ENCODE peak calls at places on chromosomes 2 and 18, in six cellular contexts. G is lower lobe of right lung, D is Panc1, H is heart left ventricle, Q is IMR-90, W is upper lobe of right lung. L is an unnamed sample. For H3K4me1, the result is how much of the 10 kb centered on the place peaks cover.

GRCh38 chr2:190562121-190562520 is 27.6 kb upstream of the NEMP2 start:
- DNase-seq in G (no peak), D (no peak), W (no peak), Q (no peak), H (no peak), L (no peak)

GRCh38 chr18:26133652-26134051 is at the start of gene PSMA8:
- DNase-seq in Q (no peak), H (peak), D (no peak), W (peak), G (no peak), L (no peak)

GRCh38 chr2:43507137-43507536 is 88.7 kb downstream of the THADA start:
- DNase-seq in G (no peak), Q (no peak), W (no peak), H (no peak), D (no peak), L (no peak)

GRCh38 chr2:157627594-157628281 is 926 bp downstream of the ACVR1C start:
- DNase-seq in H (no peak), D (no peak), Q (peak), G (peak), W (no peak), L (no peak)

GRCh38 chr2:70921839-70922590 is 13.7 kb upstream of the ATP6V1B1 start:
- DNase-seq in D (no peak), H (no peak), Q (peak), G (no peak), W (no peak), L (no peak)

GRCh38 chr2:225122007-225122406 is 79.7 kb upstream of the DOCK10 start:
- DNase-seq in H (no peak), G (no peak), D (no peak), Q (no peak), W (no peak), L (no peak)

GRCh38 chr2:231483398-231484329 is 19.4 kb upstream of the NCL start:
- DNase-seq in G (peak), W (peak), Q (no peak), D (no peak), H (peak), L (peak)

GRCh38 chr2:207143474-207144190 is 22.1 kb downstream of the KLF7 start:
- DNase-seq in H (peak), W (peak), Q (no peak), D (no peak), G (peak), L (peak)

GRCh38 chr2:105814291-105814940 is 69.7 kb downstream of the NCK2 start:
- DNase-seq in G (no peak), W (no peak), H (no peak), Q (no peak), D (no peak), L (no peak)

GRCh38 chr2:38473333-38474005 is 96.4 kb upstream of the ATL2 start:
- DNase-seq in H (no peak), W (no peak), D (no peak), G (no peak), Q (no peak), L (no peak)

GRCh38 chr2:203579131-203579643 is 44.1 kb upstream of the RAPH1 start:
- DNase-seq in G (peak), H (no peak), D (no peak), Q (peak), W (no peak), L (no peak)

DNA sequence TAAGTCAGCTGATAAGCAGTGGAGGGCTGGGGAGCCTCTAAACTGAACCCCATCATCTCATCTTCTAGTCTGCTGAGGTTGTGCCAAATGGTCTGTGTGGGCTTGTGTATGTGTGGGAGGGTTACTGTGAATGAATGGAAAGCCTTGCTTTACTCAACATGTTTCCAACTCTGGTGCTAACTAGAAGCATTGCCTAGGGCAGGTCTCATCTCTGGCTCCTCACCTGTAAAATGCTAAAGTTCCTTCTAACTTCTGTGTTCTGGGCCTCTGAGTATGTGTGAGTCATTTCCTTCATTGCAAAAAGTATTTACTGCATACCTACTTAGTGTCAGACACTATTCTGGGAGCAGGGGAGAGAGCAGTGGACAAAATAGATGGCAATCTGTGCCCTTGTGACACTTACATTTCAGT is 1.3 kb downstream of the LIPG start:
- DNase-seq in G (no peak), H (no peak), Q (no peak), D (no peak), W (no peak), L (no peak)
- H3K4me3 ChIP-seq in G (peak), H (no peak), Q (no peak), D (peak), W (peak), L (peak)

GRCh38 chr2:64636105-64636873 is 17.4 kb downstream of the SERTAD2 start:
- DNase-seq in G (no peak), H (no peak), Q (no peak), D (no peak), W (no peak), L (no peak)
- H3K4me1 ChIP-seq in G (half or more), H (under half), Q (under half), D (under half), W (under half), L (under half)

GRCh38 chr2:162798407-162798806 is 40.2 kb downstream of the KCNH7 start:
- DNase-seq in D (no peak), Q (no peak), G (no peak), W (no peak), H (no peak), L (no peak)

DNA sequence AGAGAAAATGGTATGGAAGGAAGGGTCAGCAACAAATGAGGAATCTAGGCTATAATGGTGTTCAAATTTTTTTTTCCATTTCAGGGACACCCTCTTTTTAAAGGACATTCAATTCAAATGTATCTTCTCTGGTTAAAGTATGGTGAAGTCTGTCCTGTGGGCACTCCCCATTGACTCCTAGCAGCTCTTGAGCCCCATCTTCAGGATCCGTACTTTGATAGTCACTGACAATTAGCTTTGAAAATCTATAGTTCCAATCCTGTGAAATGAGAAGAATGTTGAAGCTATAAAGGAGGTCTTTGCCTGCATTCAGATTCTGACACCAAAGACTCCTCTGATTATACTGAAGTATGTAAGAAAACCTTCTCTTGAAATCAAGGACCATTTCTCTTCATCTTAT is 43.3 kb downstream of the KCNH7 start:
- DNase-seq in Q (no peak), H (no peak), G (no peak), W (no peak), D (no peak), L (no peak)
- TF ChIP-seq CTCF in Q (no peak), H (no peak), G (no peak), W (no peak), D (no peak), L (no peak)

DNA sequence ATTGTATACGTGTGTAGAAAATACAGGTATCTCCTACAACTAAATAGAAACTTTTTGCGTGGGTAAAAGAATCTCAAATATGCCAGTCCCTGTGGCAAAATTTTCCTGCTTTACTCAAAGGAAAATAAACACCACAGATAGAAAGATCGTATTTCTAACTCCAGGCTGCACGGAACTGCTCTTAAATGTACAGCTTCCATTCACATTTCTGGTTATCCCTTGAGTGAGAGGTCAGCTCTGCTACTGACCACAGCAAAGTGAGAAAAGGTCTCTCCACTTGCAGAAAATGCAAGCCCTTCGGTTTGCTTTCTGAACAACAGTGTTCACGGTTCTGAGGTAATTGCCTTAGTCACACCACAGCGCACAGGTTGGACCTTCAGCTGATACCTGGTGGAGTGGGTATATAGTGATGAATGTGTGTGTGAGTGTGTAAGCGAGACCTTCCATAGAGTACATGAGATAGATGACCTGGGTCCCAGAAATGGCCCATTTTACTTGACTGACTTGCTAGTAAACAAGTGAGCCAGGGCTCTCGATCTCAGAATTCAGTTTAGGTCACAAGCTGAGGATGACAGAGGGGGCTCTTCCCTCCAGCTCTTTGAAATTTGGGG is 52.1 kb downstream of the ALPK2 start:
- DNase-seq in D (no peak), G (no peak), H (no peak), W (no peak), Q (peak), L (no peak)
- H3K4me3 ChIP-seq in D (peak), G (no peak), H (no peak), W (no peak), Q (peak), L (peak)

GRCh38 chr2:173357351-173357750 is 2.7 kb downstream of the CDCA7 start:
- DNase-seq in G (no peak), W (no peak), Q (no peak), D (no peak), H (no peak), L (no peak)
- H3K4me1 ChIP-seq in G (under half), W (under half), Q (under half), D (under half), H (under half), L (under half)

DNA sequence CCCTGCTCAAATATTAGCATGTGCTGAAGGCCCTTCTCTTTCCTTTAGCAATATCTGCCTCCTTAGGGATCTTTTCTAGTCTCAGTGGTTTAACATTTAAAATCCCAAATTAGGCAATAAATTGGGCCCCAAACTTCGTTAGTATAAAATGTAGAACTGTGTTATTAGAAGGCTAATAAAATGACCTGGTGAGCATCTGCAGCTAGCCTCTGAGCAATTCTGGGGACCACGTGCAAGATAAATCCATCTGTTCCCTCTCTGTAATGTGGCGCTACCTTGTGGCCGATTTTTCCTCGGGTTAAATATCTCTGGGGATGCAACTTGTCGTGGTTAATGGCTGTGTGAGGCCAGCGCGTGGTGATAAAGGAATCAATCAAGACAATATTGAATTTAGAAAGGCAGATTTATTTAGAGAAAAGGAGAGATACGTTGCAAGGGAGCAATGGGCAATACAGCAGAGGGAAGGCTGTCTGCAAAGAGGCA is 18.7 kb upstream of the IL36G start:
- DNase-seq in W (no peak), Q (no peak), G (no peak), D (no peak), H (no peak), L (no peak)
- TF ChIP-seq CTCF in W (no peak), Q (no peak), G (no peak), D (peak), H (no peak), L (no peak)

DNA sequence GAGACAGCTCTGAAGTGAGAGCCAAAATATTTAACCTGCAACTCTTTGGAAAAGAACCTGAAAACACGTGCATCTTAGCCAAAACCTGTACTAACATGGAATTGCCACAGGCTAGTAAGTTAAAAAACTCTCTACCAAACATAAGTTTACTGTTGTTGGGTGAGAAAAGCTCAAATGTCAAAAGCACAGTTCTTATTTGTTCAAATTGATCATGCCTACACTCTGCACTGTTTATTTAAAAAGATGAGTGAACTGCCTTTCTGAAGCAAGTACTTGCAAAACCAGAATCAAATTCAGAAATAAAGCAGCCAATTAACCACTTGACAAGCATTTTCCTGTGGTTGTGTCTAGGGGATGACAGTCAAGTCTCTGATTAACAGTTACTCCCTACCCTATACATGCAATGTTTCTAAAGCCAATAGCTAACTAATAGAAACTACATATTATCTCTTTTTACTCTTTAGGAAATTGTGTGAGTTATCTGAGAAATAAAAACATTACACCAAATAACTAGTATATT is 5.6 kb downstream of the IKZF2 start:
- DNase-seq in H (no peak), Q (no peak), D (no peak), W (no peak), G (no peak), L (no peak)
- H3K4me3 ChIP-seq in H (no peak), Q (no peak), D (no peak), W (no peak), G (no peak), L (peak)

DNA sequence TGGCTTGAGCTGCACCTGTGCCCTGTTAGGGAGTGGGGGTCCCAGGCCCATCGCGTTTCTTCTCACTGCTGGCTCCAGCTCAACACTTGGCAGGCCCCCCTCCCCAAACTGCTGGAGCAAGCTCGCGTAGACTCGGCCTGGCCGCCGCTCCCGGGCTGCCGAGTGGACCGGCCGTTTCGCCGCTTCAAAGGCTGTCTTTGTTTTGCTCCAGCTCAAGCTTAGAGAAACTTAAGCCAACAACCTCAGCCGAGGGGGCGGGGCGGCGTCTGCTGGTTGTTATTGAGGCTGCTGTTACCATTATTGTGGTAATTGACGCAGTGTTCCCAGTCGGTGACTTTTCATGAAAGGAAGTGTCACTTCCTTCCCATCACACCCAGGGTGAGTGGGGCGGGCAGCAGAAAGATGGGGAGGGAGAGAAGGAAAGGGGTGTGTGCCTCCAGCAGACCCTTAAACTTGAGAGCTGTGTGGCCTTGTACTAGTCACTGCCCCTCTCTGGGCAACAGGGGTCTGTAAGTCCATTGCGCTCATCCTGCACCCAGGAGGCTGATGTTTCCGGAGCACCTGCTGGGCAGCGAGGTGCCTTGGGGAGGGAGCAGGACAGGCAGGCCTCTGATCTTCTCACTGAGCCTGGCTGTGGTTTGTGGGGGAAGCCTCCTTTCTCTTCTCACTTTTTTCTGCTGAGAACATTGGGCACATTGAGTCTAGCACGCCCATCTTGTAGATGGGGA is 2.1 kb downstream of the ARID5A start:
- DNase-seq in H (peak), D (no peak), G (peak), Q (no peak), W (peak), L (peak)
- H3K4me1 ChIP-seq in H (half or more), D (half or more), G (half or more), Q (under half), W (under half), L (half or more)

GRCh38 chr2:33765122-33765521 is 166.0 kb upstream of the FAM98A start:
- DNase-seq in H (no peak), D (no peak), G (no peak), W (no peak), Q (no peak), L (no peak)
- TF ChIP-seq CTCF in H (no peak), D (no peak), G (no peak), W (no peak), Q (no peak), L (no peak)